ENCODE peak calls at places on chromosomes 5 and 9, in four cellular contexts. B is cardiac fibroblast, H is epithelial cell of esophagus, U is fibroblast of lung. M is an unnamed sample.

GRCh38 chr5:43627028-43627427 is 24.0 kb downstream of the NNT start:
- DNase-seq in B (peak), H (peak), U (peak), M (no peak)

GRCh38 chr5:11075010-11075860 is 314.2 kb upstream of the DAP start:
- DNase-seq in B (no peak), H (no peak), U (no peak), M (no peak)

GRCh38 chr9:3692606-3693005 is 166.8 kb upstream of the RFX3 start:
- DNase-seq in B (no peak), H (peak), U (no peak), M (no peak)

GRCh38 chr9:106019702-106020101 is 325.4 kb downstream of the TMEM38B start:
- DNase-seq in B (no peak), H (no peak), U (no peak), M (no peak)

GRCh38 chr9:95062601-95063065 is 254.9 kb downstream of the FANCC start:
- DNase-seq in B (no peak), H (no peak), U (no peak), M (no peak)

GRCh38 chr9:99626424-99626823 is 195.3 kb upstream of the NR4A3 start:
- DNase-seq in B (no peak), H (no peak), U (no peak), M (no peak)

GRCh38 chr5:109650451-109650850 is 39.3 kb upstream of the MAN2A1 start:
- DNase-seq in B (no peak), H (no peak), U (no peak), M (no peak)

GRCh38 chr5:127196042-127196441 is 94.6 kb upstream of the MEGF10 start:
- DNase-seq in B (no peak), H (no peak), U (no peak), M (no peak)

GRCh38 chr5:57346336-57346735 is 136.3 kb downstream of the ACTBL2 start:
- DNase-seq in B (peak), H (no peak), U (no peak), M (no peak)

GRCh38 chr9:133534346-133535284 is at the start of gene ADAMTSL2:
- DNase-seq in B (peak), H (no peak), U (peak), M (no peak)

GRCh38 chr5:95660060-95660459 is 13.5 kb downstream of the RFESD start:
- DNase-seq in B (no peak), H (no peak), U (no peak), M (no peak)

GRCh38 chr9:88716636-88717035 is 181.7 kb downstream of the NXNL2 start:
- DNase-seq in B (no peak), H (no peak), U (peak), M (no peak)

GRCh38 chr9:125411171-125411756 is 149.6 kb downstream of the GAPVD1 start:
- DNase-seq in B (no peak), H (no peak), U (no peak), M (no peak)

GRCh38 chr9:112894031-112894430 is 3.4 kb upstream of the SLC46A2 start:
- DNase-seq in B (peak), H (peak), U (no peak), M (no peak)

GRCh38 chr9:138022756-138023393 is 145.3 kb downstream of the CACNA1B start:
- DNase-seq in B (no peak), H (no peak), U (no peak), M (no peak)

GRCh38 chr5:88687253-88687955 is 195.6 kb downstream of the MEF2C start:
- DNase-seq in B (no peak), H (no peak), U (no peak), M (no peak)

GRCh38 chr5:126499742-126500396 is 76.7 kb downstream of the GRAMD2B start:
- DNase-seq in B (peak), H (peak), U (no peak), M (no peak)

GRCh38 chr5:177080265-177080664 is 6.5 kb upstream of the FGFR4 start:
- DNase-seq in B (no peak), H (no peak), U (no peak), M (no peak)

GRCh38 chr5:177081859-177082258 is 4.9 kb upstream of the FGFR4 start:
- DNase-seq in B (no peak), H (no peak), U (no peak), M (no peak)

GRCh38 chr5:177071671-177072385 is 14.9 kb upstream of the FGFR4 start:
- DNase-seq in B (peak), H (peak), U (peak), M (peak)

GRCh38 chr5:177077335-177077734 is 9.4 kb upstream of the FGFR4 start:
- DNase-seq in B (no peak), H (no peak), U (no peak), M (no peak)
- TF ChIP-seq CTCF in B (no peak), H (no peak), U (no peak), M (no peak)

DNA sequence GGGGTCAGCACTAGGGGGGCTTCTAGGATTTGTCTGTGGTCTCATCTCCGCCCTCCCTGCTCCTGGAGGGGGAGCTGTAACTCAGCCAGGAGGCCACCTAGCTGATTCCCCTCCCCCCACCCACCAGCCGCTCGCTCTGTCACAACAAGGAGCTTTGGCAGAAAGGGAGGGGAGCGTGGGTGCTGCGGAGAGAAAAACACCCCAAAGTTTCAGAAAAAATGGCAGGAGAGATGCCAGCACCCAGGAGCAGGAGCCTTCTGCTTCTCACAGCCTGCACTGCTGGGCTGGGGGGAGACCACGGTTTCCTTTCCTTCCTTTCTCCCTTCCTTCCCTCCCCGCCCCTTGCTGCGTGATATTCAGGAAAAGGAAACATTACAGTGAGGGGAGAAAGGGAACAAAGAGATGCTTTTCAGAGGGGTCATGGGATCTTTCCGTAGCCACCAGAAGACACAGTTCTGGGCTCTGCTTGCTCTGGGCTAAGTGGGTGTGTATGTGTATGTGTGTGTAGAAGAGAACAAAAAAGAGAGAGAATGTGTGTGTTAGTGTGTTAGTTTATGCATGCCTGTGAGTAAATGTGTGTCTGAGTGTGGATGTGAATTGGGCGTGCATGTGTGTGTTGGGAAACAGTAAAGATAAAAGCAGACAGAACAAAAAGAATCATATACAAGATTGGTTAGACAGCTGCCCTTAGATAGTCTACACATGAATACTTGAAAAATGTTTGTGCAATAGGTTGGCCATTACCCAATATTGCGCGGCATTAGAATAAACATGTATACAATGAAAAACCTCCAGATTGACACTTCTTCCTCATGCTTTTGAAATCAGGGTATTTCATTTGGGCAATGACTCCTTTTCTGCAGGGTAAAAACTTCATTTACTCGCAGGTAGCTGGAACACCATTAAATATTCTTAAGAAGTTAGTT is 36.4 kb upstream of the HSPA9 start:
- DNase-seq in B (peak), H (peak), U (peak), M (no peak)
- H3K4me3 ChIP-seq in B (peak), H (no peak), U (no peak), M (peak)

GRCh38 chr5:33299621-33300208 is 141.1 kb upstream of the TARS1 start:
- DNase-seq in B (peak), H (peak), U (peak), M (no peak)
- TF ChIP-seq CTCF in B (peak), H (peak), U (peak), M (peak)

GRCh38 chr5:33679791-33680190 is 212.0 kb downstream of the ADAMTS12 start:
- DNase-seq in B (peak), H (no peak), U (peak), M (no peak)

GRCh38 chr5:33671700-33672291 is 220.0 kb downstream of the ADAMTS12 start:
- DNase-seq in B (no peak), H (no peak), U (no peak), M (no peak)

DNA sequence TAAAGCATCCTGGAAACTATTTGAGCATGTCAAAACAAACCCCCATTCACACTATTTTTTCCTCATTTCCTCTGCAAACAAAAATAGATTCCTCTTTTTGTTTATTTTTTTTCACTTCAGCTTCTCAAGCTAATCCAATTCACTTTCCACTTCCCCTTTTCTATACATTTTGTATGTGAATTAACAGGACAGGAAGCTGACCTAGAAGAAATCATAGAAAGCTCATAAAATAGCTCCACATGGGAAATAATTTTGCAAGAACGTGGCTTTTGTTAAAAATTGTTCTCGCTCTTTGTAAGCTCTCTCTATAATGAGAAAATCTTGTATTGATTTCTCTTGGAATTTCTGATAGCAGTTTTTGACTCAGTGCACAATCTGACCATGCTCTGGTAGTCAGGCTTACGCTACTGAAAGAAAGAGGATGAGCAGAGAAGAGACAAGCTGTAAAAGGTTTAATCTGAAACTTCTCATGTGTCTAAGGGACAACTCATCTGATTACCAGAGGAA is 215.8 kb downstream of the ADAMTS12 start:
- DNase-seq in B (no peak), H (no peak), U (no peak), M (no peak)
- H3K4me3 ChIP-seq in B (no peak), H (no peak), U (no peak), M (no peak)

GRCh38 chr9:86186696-86187095 is 72.8 kb downstream of the C9orf153 start:
- DNase-seq in B (no peak), H (no peak), U (no peak), M (no peak)
- TF ChIP-seq CTCF in B (no peak), H (no peak), U (no peak), M (no peak)

GRCh38 chr9:71721786-71722295 is 46.5 kb downstream of the CEMIP2 start:
- DNase-seq in B (peak), H (no peak), U (peak), M (no peak)

GRCh38 chr9:71716138-71716909 is 52.0 kb downstream of the CEMIP2 start:
- DNase-seq in B (peak), H (no peak), U (no peak), M (no peak)

GRCh38 chr9:71719585-71719984 is 48.7 kb downstream of the CEMIP2 start:
- DNase-seq in B (peak), H (peak), U (peak), M (no peak)

DNA sequence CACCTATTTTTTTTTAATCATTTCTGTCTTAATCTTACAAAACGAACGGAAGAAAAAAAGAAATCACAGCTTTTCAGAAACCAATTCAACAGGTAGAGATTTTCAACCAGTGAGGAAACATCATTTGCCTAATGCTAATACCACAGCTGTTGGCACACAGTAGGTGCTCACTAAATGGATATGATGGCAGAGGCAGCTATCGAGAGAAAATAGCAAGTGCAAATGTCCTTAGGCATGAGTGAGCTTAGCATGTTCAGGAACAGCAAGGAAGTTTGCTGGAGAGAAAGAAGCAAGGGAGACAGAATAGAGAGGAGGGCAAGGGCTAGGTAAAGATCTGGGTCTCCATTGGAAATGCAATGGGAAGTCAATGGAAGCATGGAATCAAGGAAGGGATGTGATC is 49.2 kb downstream of the CEMIP2 start:
- DNase-seq in B (no peak), H (no peak), U (no peak), M (no peak)
- H3K4me3 ChIP-seq in B (no peak), H (no peak), U (no peak), M (no peak)

DNA sequence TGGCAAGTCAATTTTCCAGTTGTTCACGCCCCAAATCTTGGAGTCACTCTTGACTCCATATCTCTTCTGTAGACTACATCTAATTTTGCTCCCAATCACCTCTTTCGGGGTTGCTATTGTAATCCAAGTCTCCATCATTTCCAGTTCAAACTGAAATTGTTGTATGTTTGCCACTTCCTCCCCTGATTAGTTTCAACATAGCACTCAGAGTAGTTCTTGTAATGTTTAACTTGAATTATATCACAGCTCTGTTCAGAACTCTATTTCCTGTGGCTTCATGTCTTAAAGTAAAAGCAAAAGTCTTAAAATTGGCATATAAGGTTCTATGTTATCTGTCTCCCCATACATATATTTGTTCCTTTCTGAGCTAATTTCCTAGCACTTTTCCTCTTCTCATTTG is 348.5 kb upstream of the RIOK2 start:
- DNase-seq in B (no peak), H (no peak), U (no peak), M (no peak)
- TF ChIP-seq CTCF in B (no peak), H (no peak), U (no peak), M (no peak)

GRCh38 chr5:118791986-118792734 is 196.2 kb downstream of the DTWD2 start:
- DNase-seq in B (peak), H (peak), U (peak), M (peak)
- H3K4me3 ChIP-seq in B (no peak), H (no peak), U (no peak), M (peak)

GRCh38 chr9:35836595-35836994 is 7.6 kb downstream of the TMEM8B start:
- DNase-seq in B (no peak), H (no peak), U (no peak), M (no peak)
- TF ChIP-seq CTCF in B (no peak), H (no peak), U (no peak), M (no peak)

GRCh38 chr5:159097461-159098284 is 2.0 kb downstream of the EBF1 start:
- DNase-seq in B (peak), H (no peak), U (peak), M (no peak)

GRCh38 chr5:159099049-159099760 is 511 bp downstream of the EBF1 start:
- DNase-seq in B (peak), H (peak), U (peak), M (no peak)

GRCh38 chr5:159100022-159100927 is 559 bp upstream of the EBF1 start:
- DNase-seq in B (peak), H (peak), U (peak), M (peak)

GRCh38 chr5:159096555-159097460 is 2.9 kb downstream of the EBF1 start:
- DNase-seq in B (peak), H (no peak), U (no peak), M (no peak)

GRCh38 chr5:159098285-159099048 is 1.2 kb downstream of the EBF1 start:
- DNase-seq in B (no peak), H (no peak), U (no peak), M (no peak)
- H3K4me3 ChIP-seq in B (peak), H (peak), U (peak), M (peak)